ENCODE peak calls at places on chromosome 6, in five cellular contexts. H, K, Y, J and F are unnamed samples.

GRCh38 chr6:109506841-109507240 is 23.8 kb upstream of the ZBTB24 start:
- DNase-seq in Y (no peak), H (no peak), K (no peak), J (no peak), F (no peak)

GRCh38 chr6:53581161-53581560 is 36.3 kb upstream of the GCLC start:
- DNase-seq in J (no peak), Y (peak), K (no peak), H (no peak), F (no peak)

GRCh38 chr6:160337301-160337700 is 10.9 kb upstream of the SLC22A3 start:
- DNase-seq in H (no peak), Y (no peak), J (no peak), K (no peak), F (no peak)

GRCh38 chr6:101083533-101084172 is 202.5 kb upstream of the ASCC3 start:
- DNase-seq in Y (peak), K (no peak), H (no peak), J (peak), F (no peak)

GRCh38 chr6:36984581-36985383 is 1.2 kb downstream of the MTCH1 start:
- DNase-seq in H (peak), J (peak), K (peak), Y (peak), F (peak)

GRCh38 chr6:132365319-132365907 is 35.9 kb downstream of the MOXD1 start:
- DNase-seq in H (peak), Y (no peak), J (peak), K (no peak), F (peak)

GRCh38 chr6:106446287-106446885 is 85.9 kb downstream of the CRYBG1 start:
- DNase-seq in K (no peak), Y (peak), H (no peak), J (peak), F (no peak)

GRCh38 chr6:128500017-128500416 is 20.4 kb downstream of the PTPRK start:
- DNase-seq in K (no peak), J (no peak), H (no peak), Y (peak), F (no peak)

GRCh38 chr6:108874470-108875160 is 26.4 kb downstream of the ARMC2 start:
- DNase-seq in H (no peak), K (no peak), J (peak), Y (peak), F (no peak)

GRCh38 chr6:135624402-135625297 is 127.1 kb upstream of the AHI1 start:
- DNase-seq in K (no peak), Y (peak), H (no peak), J (peak), F (no peak)

GRCh38 chr6:43088654-43089056 is 12.5 kb downstream of the PTK7 start:
- DNase-seq in K (no peak), J (no peak), Y (peak), H (no peak), F (no peak)

GRCh38 chr6:29797120-29797519 is 30.5 kb upstream of the HLA-G start:
- DNase-seq in J (peak), H (no peak), K (no peak), Y (peak), F (no peak)

GRCh38 chr6:53894086-53894485 is 99.3 kb downstream of the LRRC1 start:
- DNase-seq in H (no peak), K (no peak), J (peak), Y (peak), F (no peak)

GRCh38 chr6:14598017-14598864 is 480.7 kb downstream of the CD83 start:
- DNase-seq in Y (no peak), H (no peak), J (no peak), K (no peak), F (no peak)

GRCh38 chr6:46808806-46809205 is 15.6 kb downstream of the MEP1A start:
- DNase-seq in H (no peak), J (no peak), K (no peak), Y (no peak), F (no peak)

GRCh38 chr6:106511274-106512047 is 117.8 kb downstream of the RTN4IP1 start:
- DNase-seq in Y (no peak), K (no peak), H (peak), J (peak), F (peak)

GRCh38 chr6:14747881-14748520 is 497.9 kb upstream of the JARID2 start:
- DNase-seq in Y (peak), K (no peak), J (no peak), H (no peak), F (no peak)

DNA sequence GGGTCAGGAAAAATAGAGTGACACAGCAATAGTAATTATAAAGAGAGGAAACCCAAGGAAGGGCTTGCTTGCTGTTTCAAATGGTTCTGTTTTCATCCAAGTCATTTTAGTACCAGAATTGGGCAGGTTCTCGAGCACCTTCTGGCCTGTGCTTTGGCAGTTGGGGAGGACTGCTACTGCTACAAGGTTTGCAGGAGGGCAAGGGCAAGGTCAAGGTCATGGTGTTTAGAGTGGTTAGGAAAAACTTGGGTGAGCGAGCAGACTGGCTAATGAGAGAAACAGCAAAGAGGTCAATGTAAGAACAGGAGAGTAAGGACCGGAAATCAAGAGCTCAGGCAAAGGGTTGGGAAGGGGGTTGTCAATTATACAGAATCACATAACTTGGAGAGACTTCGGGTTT is 164.5 kb downstream of the CDK19 start:
- DNase-seq in K (no peak), H (no peak), J (no peak), Y (no peak), F (no peak)
- H3K14ac ChIP-seq in K (no peak), H (no peak), J (no peak), Y (no peak), F (no peak)

GRCh38 chr6:143674466-143675114 is 3.2 kb upstream of the PHACTR2 start:
- DNase-seq in H (no peak), J (peak), Y (peak), K (no peak), F (no peak)
- H2BK15ac ChIP-seq in H (no peak), J (no peak), Y (peak), K (no peak), F (no peak)

GRCh38 chr6:150865406-150866146 is at the start of gene MTHFD1L:
- DNase-seq in H (peak), J (peak), Y (peak), K (no peak), F (peak)
- H3K14ac ChIP-seq in H (no peak), J (no peak), Y (peak), K (no peak), F (peak)

GRCh38 chr6:11268978-11269377 is 36.5 kb upstream of the NEDD9 start:
- DNase-seq in J (no peak), K (no peak), H (no peak), Y (no peak), F (no peak)
- H2BK15ac ChIP-seq in J (no peak), K (no peak), H (no peak), Y (no peak), F (no peak)

DNA sequence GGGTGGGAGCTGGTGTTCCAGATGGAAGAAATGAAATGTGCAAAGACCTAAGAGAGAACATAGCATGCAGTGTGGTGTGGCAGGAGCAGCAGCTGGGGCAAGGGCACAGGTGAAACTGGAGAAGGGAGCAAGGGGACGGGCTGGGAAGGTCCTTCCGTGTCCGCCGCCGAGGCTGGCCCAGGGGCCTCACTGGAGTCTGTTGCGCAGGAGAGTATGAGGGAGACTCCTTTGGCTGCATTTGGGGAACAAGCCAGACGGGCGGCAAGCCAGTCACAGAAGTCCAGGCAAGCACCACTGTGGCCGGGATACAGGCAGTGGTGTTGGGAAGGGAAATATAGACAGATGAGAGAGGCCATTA is 77.7 kb downstream of the GJA10 start:
- DNase-seq in Y (no peak), J (no peak), H (no peak), K (no peak), F (no peak)
- H3K14ac ChIP-seq in Y (no peak), J (no peak), H (peak), K (no peak), F (peak)

GRCh38 chr6:82246802-82247633 is 526 bp downstream of the IBTK start:
- DNase-seq in K (no peak), J (peak), H (peak), Y (peak), F (peak)
- H2BK15ac ChIP-seq in K (no peak), J (peak), H (no peak), Y (no peak), F (no peak)

GRCh38 chr6:96816182-96816888 is 20.9 kb downstream of the GPR63 start:
- DNase-seq in K (no peak), H (no peak), J (peak), Y (peak), F (peak)
- H3K14ac ChIP-seq in K (no peak), H (no peak), J (no peak), Y (peak), F (no peak)

DNA sequence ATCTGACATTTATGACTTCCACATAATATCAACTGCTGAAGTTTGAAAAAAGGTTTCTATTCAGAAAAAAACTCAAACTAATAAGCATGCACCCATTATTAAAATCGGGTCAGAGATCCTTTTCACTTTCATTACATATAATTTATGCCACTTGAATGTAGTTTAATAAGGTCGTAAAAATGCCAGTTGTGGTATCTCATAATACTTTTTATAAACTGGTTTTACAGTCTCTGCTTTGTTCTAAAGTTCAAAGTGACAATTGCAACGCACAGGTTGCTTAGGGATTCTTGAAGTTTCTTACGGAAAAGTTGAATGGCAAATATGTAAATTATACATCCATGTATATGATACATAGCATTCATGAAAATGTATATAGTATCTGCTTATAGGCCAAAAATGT is 229.4 kb upstream of the CEP162 start:
- DNase-seq in K (no peak), J (no peak), H (no peak), Y (no peak), F (no peak)
- H2BK15ac ChIP-seq in K (no peak), J (no peak), H (no peak), Y (no peak), F (no peak)

GRCh38 chr6:167235421-167236238 is 55.5 kb upstream of the UNC93A start:
- DNase-seq in H (no peak), Y (no peak), K (no peak), J (no peak), F (no peak)

GRCh38 chr6:167236239-167236571 is 54.9 kb upstream of the UNC93A start:
- DNase-seq in Y (no peak), J (no peak), H (no peak), K (no peak), F (no peak)

GRCh38 chr6:167238169-167238693 is 52.9 kb upstream of the UNC93A start:
- DNase-seq in K (no peak), H (no peak), J (no peak), Y (no peak), F (peak)

GRCh38 chr6:167238694-167239467 is 52.2 kb upstream of the UNC93A start:
- DNase-seq in Y (no peak), J (no peak), K (no peak), H (no peak), F (no peak)

DNA sequence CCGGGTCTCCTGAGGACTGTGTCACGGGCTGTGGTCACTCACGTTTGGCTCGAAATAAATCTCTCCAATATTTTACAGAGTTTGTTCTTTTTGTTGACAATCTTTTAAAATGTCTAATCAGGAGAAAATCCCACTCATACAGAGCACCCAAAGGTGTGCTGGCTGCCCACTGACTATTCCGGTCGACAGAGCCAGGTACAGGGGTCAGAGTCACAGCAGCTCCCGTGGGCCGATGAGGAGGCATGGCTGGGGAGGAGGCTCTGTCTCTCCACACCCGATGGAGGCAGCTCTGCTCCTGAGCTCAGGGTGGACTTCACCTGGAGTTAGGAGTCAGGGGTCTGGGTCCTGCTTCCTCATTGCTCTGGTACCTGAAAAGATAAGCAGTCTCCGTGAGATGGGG is 53.7 kb upstream of the UNC93A start:
- DNase-seq in Y (no peak), H (no peak), K (no peak), J (no peak), F (no peak)
- H3K14ac ChIP-seq in Y (no peak), H (no peak), K (no peak), J (no peak), F (no peak)

GRCh38 chr6:147017153-147017552 is 187.1 kb upstream of the STXBP5 start:
- DNase-seq in K (no peak), J (no peak), H (no peak), Y (no peak), F (no peak)
- H2BK15ac ChIP-seq in K (no peak), J (no peak), H (no peak), Y (no peak), F (no peak)